ENCODE peak calls at places on chromosomes 5 and 9, in nine cellular contexts. P is KG1; L is T-helper 22 cell; D is GM04503; W is hypothalamus; A is AG04449; Q is stimulated activated CD4-positive, alpha-beta T cell treated with anti-CD3 and anti-CD28 coated beads, TNF-alpha, amount 100 ng/mL, for 1 hour; N is A172; E is NCI-H1930. F is an unnamed sample.

GRCh38 chr9:74444389-74444788 is 52.7 kb upstream of the RORB start:
- DNase-seq in P (no peak), L (no peak), D (no peak), W (no peak), A (no peak), Q (no peak), N (no peak), E (no peak), F (no peak)

GRCh38 chr9:95031711-95032461 is 285.6 kb downstream of the FANCC start:
- DNase-seq in P (no peak), L (no peak), D (no peak), W (no peak), A (no peak), Q (no peak), N (no peak), E (no peak), F (no peak)

GRCh38 chr5:39578887-39579497 is 154.2 kb upstream of the DAB2 start:
- DNase-seq in P (no peak), L (no peak), D (no peak), W (no peak), A (no peak), Q (no peak), N (no peak), E (peak; percentile 19), F (peak; percentile 22)

GRCh38 chr9:107079589-107079988 is 203.5 kb upstream of the RAD23B start:
- DNase-seq in P (no peak), L (no peak), D (no peak), W (no peak), A (no peak), Q (no peak), N (no peak), E (no peak), F (no peak)

GRCh38 chr9:117232266-117232665 is 182.6 kb downstream of the ASTN2 start:
- DNase-seq in P (no peak), L (no peak), D (no peak), W (no peak), A (no peak), Q (no peak), N (no peak), E (no peak), F (no peak)

GRCh38 chr9:96688745-96689464 is 33.8 kb upstream of the PRXL2C start:
- DNase-seq in P (no peak), L (no peak), D (no peak), W (no peak), A (no peak), Q (no peak), N (no peak), E (no peak), F (no peak)

GRCh38 chr9:102124465-102124864 is 386.0 kb upstream of the GRIN3A start:
- DNase-seq in P (no peak), L (no peak), D (no peak), W (no peak), A (no peak), Q (no peak), N (peak; percentile 12), E (no peak), F (no peak)

GRCh38 chr9:78004478-78005229 is 27.0 kb downstream of the GNAQ start:
- DNase-seq in P (no peak), L (no peak), D (no peak), W (no peak), A (no peak), Q (no peak), N (peak; percentile 29), E (no peak), F (no peak)

GRCh38 chr9:132008871-132009812 is 70.5 kb downstream of the MED27 start:
- DNase-seq in P (no peak), L (no peak), D (no peak), W (no peak), A (no peak), Q (no peak), N (no peak), E (peak; percentile 45), F (peak; percentile 66)

GRCh38 chr5:167284491-167284890 is 1007.0 kb upstream of the WWC1 start:
- DNase-seq in P (no peak), L (no peak), D (no peak), W (no peak), A (no peak), Q (no peak), N (peak; percentile 46), E (no peak), F (no peak)

GRCh38 chr9:134575817-134576176 is 65.8 kb upstream of the COL5A1 start:
- DNase-seq in P (no peak), L (no peak), D (no peak), W (no peak), A (no peak), Q (no peak), N (no peak), E (no peak), F (no peak)

GRCh38 chr9:97568461-97569275 is 64.5 kb downstream of the TSTD2 start:
- DNase-seq in P (no peak), L (no peak), D (no peak), W (no peak), A (no peak), Q (no peak), N (no peak), E (no peak), F (no peak)

GRCh38 chr9:108643756-108644510 is 211.9 kb downstream of the ACTL7B start:
- DNase-seq in P (no peak), L (no peak), D (no peak), W (no peak), A (no peak), Q (no peak), N (peak; percentile 40), E (no peak), F (no peak)

F was measured in SJSA1.